ENCODE peak calls at places on chromosome 12, in four cellular contexts. One of them, this sample, is unnamed.

GRCh38 chr12:109864916-109865315 is 15.4 kb downstream of the GLTP start:
- DNase-seq in OCI-LY7: no peak
- DNase-seq in SK-N-SH: no peak
- DNase-seq in GM23338: peak; percentile 44
- DNase-seq in this sample: no peak

GRCh38 chr12:28869197-28869596 is 279.9 kb upstream of the FAR2 start:
- DNase-seq in OCI-LY7: no peak
- DNase-seq in SK-N-SH: peak; percentile 24
- DNase-seq in GM23338: no peak
- DNase-seq in this sample: no peak

GRCh38 chr12:116157845-116158267 is 119.6 kb downstream of the MED13L start:
- DNase-seq in OCI-LY7: no peak
- DNase-seq in SK-N-SH: no peak
- DNase-seq in GM23338: peak; percentile 53
- DNase-seq in this sample: no peak

GRCh38 chr12:121009744-121010143 is 6.5 kb downstream of the C12orf43 start:
- DNase-seq in OCI-LY7: peak; percentile 31
- DNase-seq in SK-N-SH: no peak
- DNase-seq in GM23338: peak; percentile 76
- DNase-seq in this sample: no peak

GRCh38 chr12:82685721-82686222 is 934 bp upstream of the TMTC2 start:
- DNase-seq in OCI-LY7: peak; percentile 96
- DNase-seq in SK-N-SH: peak; percentile 74
- DNase-seq in GM23338: peak; percentile 98
- DNase-seq in this sample: peak; percentile 96

GRCh38 chr12:127393896-127394295 is 873.1 kb upstream of the TMEM132C start:
- DNase-seq in OCI-LY7: no peak
- DNase-seq in SK-N-SH: no peak
- DNase-seq in GM23338: no peak
- DNase-seq in this sample: no peak

GRCh38 chr12:110135012-110135411 is 10.9 kb downstream of the IFT81 start:
- DNase-seq in OCI-LY7: peak; percentile 33
- DNase-seq in SK-N-SH: no peak
- DNase-seq in GM23338: no peak
- DNase-seq in this sample: no peak

GRCh38 chr12:130482448-130482847 is 144.8 kb downstream of the PIWIL1 start:
- DNase-seq in OCI-LY7: no peak
- DNase-seq in SK-N-SH: no peak
- DNase-seq in GM23338: peak; percentile 64
- DNase-seq in this sample: no peak

GRCh38 chr12:27493260-27493935 is 30.6 kb upstream of the PPFIBP1 start:
- DNase-seq in OCI-LY7: no peak
- DNase-seq in SK-N-SH: no peak
- DNase-seq in GM23338: no peak
- DNase-seq in this sample: no peak

GRCh38 chr12:123591702-123592481 is 7.5 kb downstream of the TMED2 start:
- DNase-seq in OCI-LY7: no peak
- DNase-seq in SK-N-SH: no peak
- DNase-seq in GM23338: no peak
- DNase-seq in this sample: no peak

GRCh38 chr12:125140918-125141573 is 75.8 kb downstream of the AACS start:
- DNase-seq in OCI-LY7: no peak
- DNase-seq in SK-N-SH: no peak
- DNase-seq in GM23338: no peak
- DNase-seq in this sample: no peak

GRCh38 chr12:89216141-89216952 is 136.0 kb downstream of the DUSP6 start:
- DNase-seq in OCI-LY7: no peak
- DNase-seq in SK-N-SH: no peak
- DNase-seq in GM23338: no peak
- DNase-seq in this sample: no peak

GRCh38 chr12:103519632-103520031 is 23.9 kb upstream of the C12orf42 start:
- DNase-seq in OCI-LY7: no peak
- DNase-seq in SK-N-SH: no peak
- DNase-seq in GM23338: no peak
- DNase-seq in this sample: no peak

GRCh38 chr12:61758661-61759060 is 501.5 kb upstream of the USP15 start:
- DNase-seq in OCI-LY7: no peak
- DNase-seq in SK-N-SH: no peak
- DNase-seq in GM23338: no peak
- DNase-seq in this sample: no peak

GRCh38 chr12:76690916-76691700 is 72.8 kb upstream of the ZDHHC17 start:
- DNase-seq in OCI-LY7: no peak
- DNase-seq in SK-N-SH: no peak
- DNase-seq in GM23338: no peak
- DNase-seq in this sample: no peak

GRCh38 chr12:98701166-98701565 is 56.1 kb downstream of the APAF1 start:
- DNase-seq in OCI-LY7: no peak
- DNase-seq in SK-N-SH: no peak
- DNase-seq in GM23338: no peak
- DNase-seq in this sample: no peak

GRCh38 chr12:132066749-132067148 is 77.4 kb downstream of the DDX51 start:
- DNase-seq in OCI-LY7: no peak
- DNase-seq in SK-N-SH: no peak
- DNase-seq in GM23338: no peak
- DNase-seq in this sample: no peak

GRCh38 chr12:14655284-14655683 is 41.1 kb downstream of the GUCY2C start:
- DNase-seq in OCI-LY7: no peak
- DNase-seq in SK-N-SH: no peak
- DNase-seq in GM23338: no peak
- DNase-seq in this sample: no peak

GRCh38 chr12:25648460-25648859 is 95.4 kb upstream of the LMNTD1 start:
- DNase-seq in OCI-LY7: no peak
- DNase-seq in SK-N-SH: peak; percentile 57
- DNase-seq in GM23338: peak; percentile 41
- DNase-seq in this sample: no peak

GRCh38 chr12:115597157-115597712 is 680.3 kb downstream of the MED13L start:
- DNase-seq in OCI-LY7: no peak
- DNase-seq in SK-N-SH: no peak
- DNase-seq in GM23338: no peak
- DNase-seq in this sample: no peak

GRCh38 chr12:53327435-53328042 is 6.1 kb upstream of the AAAS start:
- DNase-seq in OCI-LY7: peak; percentile 38
- DNase-seq in SK-N-SH: peak; percentile 55
- DNase-seq in GM23338: peak; percentile 47
- DNase-seq in this sample: no peak

GRCh38 chr12:99911076-99911475 is 73.7 kb downstream of the ANKS1B start:
- DNase-seq in OCI-LY7: no peak
- DNase-seq in SK-N-SH: no peak
- DNase-seq in GM23338: no peak
- DNase-seq in this sample: no peak

GRCh38 chr12:56297400-56297799 is 2.7 kb downstream of the CS start:
- DNase-seq in OCI-LY7: no peak
- DNase-seq in SK-N-SH: no peak
- DNase-seq in GM23338: no peak
- DNase-seq in this sample: no peak

GRCh38 chr12:56299308-56299852 is 750 bp downstream of the CS start:
- DNase-seq in OCI-LY7: peak; percentile 43
- DNase-seq in SK-N-SH: no peak
- DNase-seq in GM23338: no peak
- DNase-seq in this sample: peak; percentile 52

GRCh38 chr12:56298828-56299227 is 1.3 kb downstream of the CS start:
- DNase-seq in OCI-LY7: peak; percentile 25
- DNase-seq in SK-N-SH: no peak
- DNase-seq in GM23338: no peak
- DNase-seq in this sample: no peak

GRCh38 chr12:56293785-56294184 is 6.3 kb downstream of the CS start:
- DNase-seq in OCI-LY7: no peak
- DNase-seq in SK-N-SH: no peak
- DNase-seq in GM23338: no peak
- DNase-seq in this sample: no peak

DNA sequence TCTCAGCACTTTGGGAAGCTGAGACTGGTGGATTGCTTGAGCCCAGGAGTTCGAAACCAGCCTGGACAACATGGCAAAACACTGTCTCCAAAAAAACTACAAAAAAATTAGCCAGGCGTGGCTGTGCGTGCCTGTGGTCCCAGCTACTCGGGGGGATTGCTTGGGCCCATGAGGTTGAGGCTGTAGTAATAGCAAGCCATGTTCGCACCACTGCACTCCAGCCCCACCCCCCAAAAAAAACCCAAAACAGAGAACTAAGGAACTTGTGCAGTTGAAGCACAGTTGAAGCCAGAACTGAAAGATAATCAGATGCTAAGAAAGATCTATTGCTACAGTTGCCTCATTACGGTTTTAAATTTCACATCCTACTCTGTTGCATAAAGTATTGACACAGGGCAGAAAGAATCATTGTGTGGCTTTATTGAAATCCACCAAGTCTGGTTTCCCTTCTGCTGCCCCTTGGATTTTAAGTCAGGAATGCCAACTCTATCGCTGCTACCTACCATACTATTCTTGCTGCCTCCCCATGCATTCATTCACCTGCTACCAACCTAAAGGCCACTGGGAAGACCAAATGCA is 3.8 kb downstream of the CS start:
- DNase-seq in OCI-LY7: no peak
- DNase-seq in SK-N-SH: no peak
- DNase-seq in GM23338: no peak
- DNase-seq in this sample: no peak
- H4K20me1 ChIP-seq in OCI-LY7: peaks cover 11% of the 10 kb centered on the region
- H4K20me1 ChIP-seq in SK-N-SH: peaks cover 58% of the 10 kb centered on the region
- H4K20me1 ChIP-seq in GM23338: peaks cover 20% of the 10 kb centered on the region
- H4K20me1 ChIP-seq in this sample: peaks cover 4% of the 10 kb centered on the region

DNA sequence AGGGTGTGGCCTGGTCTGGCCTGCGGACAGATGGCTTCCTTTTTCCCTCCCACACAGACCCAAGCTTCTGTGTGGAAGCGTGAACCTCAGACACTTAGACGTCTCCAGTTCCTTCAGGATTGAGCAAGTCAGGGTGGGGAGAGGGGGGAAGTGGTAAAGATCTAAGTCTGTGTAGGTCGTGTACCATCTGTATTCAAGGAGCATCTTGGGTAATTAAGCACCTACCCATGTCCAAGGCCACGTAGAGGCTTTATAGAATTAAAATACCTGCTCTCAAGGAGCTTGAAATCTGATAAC is 1.7 kb downstream of the AVIL start:
- DNase-seq in OCI-LY7: no peak
- DNase-seq in SK-N-SH: no peak
- DNase-seq in GM23338: no peak
- DNase-seq in this sample: no peak
- H3K27ac ChIP-seq in OCI-LY7: no peak overlapping the region
- H3K27ac ChIP-seq in SK-N-SH: no peak overlapping the region
- H3K27ac ChIP-seq in GM23338: no peak overlapping the region
- H3K27ac ChIP-seq in this sample: no peak overlapping the region

GRCh38 chr12:1695836-1696670 is 5.2 kb downstream of the ADIPOR2 start:
- DNase-seq in OCI-LY7: no peak
- DNase-seq in SK-N-SH: no peak
- DNase-seq in GM23338: no peak
- DNase-seq in this sample: no peak
- H4K20me1 ChIP-seq in OCI-LY7: peaks cover 21% of the 10 kb centered on the region
- H4K20me1 ChIP-seq in SK-N-SH: peaks cover 39% of the 10 kb centered on the region
- H4K20me1 ChIP-seq in GM23338: peaks cover 45% of the 10 kb centered on the region
- H4K20me1 ChIP-seq in this sample: peaks cover 7% of the 10 kb centered on the region

DNA sequence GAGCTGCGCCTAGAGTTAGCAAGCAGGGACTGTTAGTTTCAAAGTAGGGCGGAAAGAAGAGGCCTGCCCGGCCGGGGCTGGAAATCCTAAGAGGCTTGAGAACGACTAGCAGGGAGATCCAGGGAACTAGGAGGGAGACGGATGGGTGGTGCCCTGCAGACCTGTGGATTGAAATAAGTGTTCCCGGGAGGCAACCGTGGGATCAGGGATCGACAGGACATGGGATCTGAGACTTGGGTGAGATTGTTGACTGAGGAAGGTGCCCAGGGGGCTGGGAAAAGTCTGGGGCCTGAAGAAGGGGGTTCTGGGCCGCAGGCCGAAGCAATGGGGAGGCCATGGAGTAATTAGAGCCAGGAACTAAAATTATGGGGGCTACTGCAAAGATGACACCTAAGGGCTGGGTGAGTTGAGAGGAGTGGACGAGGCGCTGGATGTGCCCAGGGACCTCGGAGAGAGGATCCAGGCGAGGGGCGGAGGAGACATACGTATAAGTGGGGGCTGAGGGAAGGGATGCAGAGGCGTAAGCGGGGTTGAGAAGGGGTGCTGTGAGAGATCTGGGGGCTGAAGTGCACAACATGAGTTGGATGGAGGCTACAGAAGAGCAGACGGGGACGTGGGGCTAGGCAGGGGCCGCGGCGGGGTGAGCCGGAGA is 630 bp downstream of the LTA4H start:
- DNase-seq in OCI-LY7: peak; percentile 32
- DNase-seq in SK-N-SH: peak; percentile 44
- DNase-seq in GM23338: peak; percentile 58
- DNase-seq in this sample: no peak
- H3K27ac ChIP-seq in OCI-LY7: peak overlapping the region; percentile 59
- H3K27ac ChIP-seq in SK-N-SH: peak overlapping the region; percentile 82
- H3K27ac ChIP-seq in GM23338: no peak overlapping the region
- H3K27ac ChIP-seq in this sample: peak overlapping the region; percentile 41

DNA sequence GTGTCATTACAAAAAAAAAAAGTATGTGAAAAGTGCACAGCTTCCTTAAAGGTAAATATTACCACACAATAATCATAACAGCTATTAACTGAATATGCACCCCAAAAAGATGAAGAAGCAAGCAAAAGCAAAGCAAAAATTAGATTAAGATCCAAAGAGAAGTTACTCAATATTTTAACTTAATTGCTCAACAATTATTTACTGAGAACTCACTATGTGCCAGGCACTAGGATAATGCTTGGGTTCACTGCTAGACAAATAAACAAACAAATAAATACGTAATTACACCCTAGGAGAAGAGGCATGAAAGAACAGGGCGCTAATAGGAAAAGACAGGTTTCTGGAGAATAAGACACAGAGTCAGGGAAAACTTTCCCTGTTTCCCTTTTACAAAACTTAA is 33.4 kb downstream of the PPP1R12A start:
- DNase-seq in OCI-LY7: no peak
- DNase-seq in SK-N-SH: no peak
- DNase-seq in GM23338: no peak
- DNase-seq in this sample: no peak
- H4K20me1 ChIP-seq in OCI-LY7: peaks cover 23% of the 10 kb centered on the region
- H4K20me1 ChIP-seq in SK-N-SH: peaks cover 63% of the 10 kb centered on the region
- H4K20me1 ChIP-seq in GM23338: peaks cover 8% of the 10 kb centered on the region
- H4K20me1 ChIP-seq in this sample: peaks cover 27% of the 10 kb centered on the region